ENCODE peak calls at places on chromosomes 2 and 18, in five cellular contexts. One of them, this sample, is unnamed.

GRCh38 chr2:205002390-205002789 is 457.1 kb downstream of the PARD3B start:
- DNase-seq in brain microvascular endothelial cell: no peak
- DNase-seq in upper lobe of right lung: no peak
- DNase-seq in choroid plexus epithelial cell: no peak
- DNase-seq in transverse colon: no peak
- DNase-seq in this sample: no peak

GRCh38 chr2:211944572-211944971 is 594.0 kb downstream of the ERBB4 start:
- DNase-seq in brain microvascular endothelial cell: no peak
- DNase-seq in upper lobe of right lung: no peak
- DNase-seq in choroid plexus epithelial cell: no peak
- DNase-seq in transverse colon: no peak
- DNase-seq in this sample: no peak

GRCh38 chr2:14752294-14752693 is 119.8 kb downstream of the LRATD1 start:
- DNase-seq in brain microvascular endothelial cell: no peak
- DNase-seq in upper lobe of right lung: no peak
- DNase-seq in choroid plexus epithelial cell: no peak
- DNase-seq in transverse colon: no peak
- DNase-seq in this sample: no peak

GRCh38 chr2:40403233-40403841 is 48.6 kb downstream of the SLC8A1 start:
- DNase-seq in brain microvascular endothelial cell: peak; percentile 60
- DNase-seq in upper lobe of right lung: no peak
- DNase-seq in choroid plexus epithelial cell: peak; percentile 91
- DNase-seq in transverse colon: no peak
- DNase-seq in this sample: no peak

GRCh38 chr2:24228470-24228869 is 53.6 kb downstream of the FAM228A start:
- DNase-seq in brain microvascular endothelial cell: no peak
- DNase-seq in upper lobe of right lung: no peak
- DNase-seq in choroid plexus epithelial cell: peak; percentile 38
- DNase-seq in transverse colon: no peak
- DNase-seq in this sample: no peak

GRCh38 chr18:56575819-56576663 is 62.4 kb downstream of the TXNL1 start:
- DNase-seq in brain microvascular endothelial cell: peak; percentile 53
- DNase-seq in upper lobe of right lung: no peak
- DNase-seq in choroid plexus epithelial cell: peak; percentile 82
- DNase-seq in transverse colon: no peak
- DNase-seq in this sample: peak; percentile 48

GRCh38 chr2:27212626-27213471 is 781 bp upstream of the SLC5A6 start:
- DNase-seq in brain microvascular endothelial cell: peak; percentile 59
- DNase-seq in upper lobe of right lung: no peak
- DNase-seq in choroid plexus epithelial cell: peak; percentile 81
- DNase-seq in transverse colon: no peak
- DNase-seq in this sample: no peak

GRCh38 chr2:42788-43187 is 3.5 kb downstream of the FAM110C start:
- DNase-seq in brain microvascular endothelial cell: no peak
- DNase-seq in upper lobe of right lung: no peak
- DNase-seq in choroid plexus epithelial cell: no peak
- DNase-seq in transverse colon: peak; percentile 49
- DNase-seq in this sample: no peak

GRCh38 chr2:128661955-128662564 is 343.4 kb upstream of the HS6ST1 start:
- DNase-seq in brain microvascular endothelial cell: no peak
- DNase-seq in upper lobe of right lung: peak; percentile 37
- DNase-seq in choroid plexus epithelial cell: no peak
- DNase-seq in transverse colon: no peak
- DNase-seq in this sample: peak; percentile 5

GRCh38 chr2:189440644-189440946 is 679 bp upstream of the WDR75 start:
- DNase-seq in brain microvascular endothelial cell: no peak
- DNase-seq in upper lobe of right lung: peak; percentile 67
- DNase-seq in choroid plexus epithelial cell: no peak
- DNase-seq in transverse colon: no peak
- DNase-seq in this sample: no peak

GRCh38 chr2:189441709-189442074 is 418 bp downstream of the WDR75 start:
- DNase-seq in brain microvascular endothelial cell: no peak
- DNase-seq in upper lobe of right lung: no peak
- DNase-seq in choroid plexus epithelial cell: no peak
- DNase-seq in transverse colon: no peak
- DNase-seq in this sample: no peak

GRCh38 chr2:189442468-189442867 is 1.2 kb downstream of the WDR75 start:
- DNase-seq in brain microvascular endothelial cell: no peak
- DNase-seq in upper lobe of right lung: no peak
- DNase-seq in choroid plexus epithelial cell: no peak
- DNase-seq in transverse colon: no peak
- DNase-seq in this sample: no peak

GRCh38 chr2:189439342-189439741 is 1.9 kb upstream of the WDR75 start:
- DNase-seq in brain microvascular endothelial cell: no peak
- DNase-seq in upper lobe of right lung: no peak
- DNase-seq in choroid plexus epithelial cell: peak; percentile 10
- DNase-seq in transverse colon: no peak
- DNase-seq in this sample: no peak

GRCh38 chr2:189440947-189441708 is at the start of gene WDR75:
- DNase-seq in brain microvascular endothelial cell: peak; percentile 95
- DNase-seq in upper lobe of right lung: peak; percentile 93
- DNase-seq in choroid plexus epithelial cell: peak; percentile 97
- DNase-seq in transverse colon: peak; percentile 95
- DNase-seq in this sample: peak; percentile 87
- TF ChIP-seq CTCF in brain microvascular endothelial cell: no peak
- TF ChIP-seq CTCF in upper lobe of right lung: no peak
- TF ChIP-seq CTCF in choroid plexus epithelial cell: peak; percentile 8
- TF ChIP-seq CTCF in transverse colon: no peak
- TF ChIP-seq CTCF in this sample: no peak

GRCh38 chr2:118148809-118149208 is 60.5 kb downstream of the INSIG2 start:
- DNase-seq in brain microvascular endothelial cell: no peak
- DNase-seq in upper lobe of right lung: no peak
- DNase-seq in choroid plexus epithelial cell: peak; percentile 4
- DNase-seq in transverse colon: no peak
- DNase-seq in this sample: no peak
- TF ChIP-seq CTCF in brain microvascular endothelial cell: no peak
- TF ChIP-seq CTCF in upper lobe of right lung: peak; percentile 37
- TF ChIP-seq CTCF in choroid plexus epithelial cell: no peak
- TF ChIP-seq CTCF in transverse colon: no peak
- TF ChIP-seq CTCF in this sample: peak; percentile 40

GRCh38 chr2:198012025-198012424 is 207.6 kb downstream of the PLCL1 start:
- DNase-seq in brain microvascular endothelial cell: no peak
- DNase-seq in upper lobe of right lung: no peak
- DNase-seq in choroid plexus epithelial cell: no peak
- DNase-seq in transverse colon: no peak
- DNase-seq in this sample: no peak

GRCh38 chr2:198017068-198017467 is 212.7 kb downstream of the PLCL1 start:
- DNase-seq in brain microvascular endothelial cell: no peak
- DNase-seq in upper lobe of right lung: no peak
- DNase-seq in choroid plexus epithelial cell: no peak
- DNase-seq in transverse colon: no peak
- DNase-seq in this sample: no peak

GRCh38 chr2:198016244-198016643 is 211.9 kb downstream of the PLCL1 start:
- DNase-seq in brain microvascular endothelial cell: no peak
- DNase-seq in upper lobe of right lung: no peak
- DNase-seq in choroid plexus epithelial cell: no peak
- DNase-seq in transverse colon: no peak
- DNase-seq in this sample: no peak
- TF ChIP-seq CTCF in brain microvascular endothelial cell: no peak
- TF ChIP-seq CTCF in upper lobe of right lung: no peak
- TF ChIP-seq CTCF in choroid plexus epithelial cell: no peak
- TF ChIP-seq CTCF in transverse colon: no peak
- TF ChIP-seq CTCF in this sample: no peak

GRCh38 chr2:95007822-95008221 is 17.7 kb upstream of the MAL start:
- DNase-seq in brain microvascular endothelial cell: no peak
- DNase-seq in upper lobe of right lung: peak; percentile 49
- DNase-seq in choroid plexus epithelial cell: no peak
- DNase-seq in transverse colon: no peak
- DNase-seq in this sample: no peak
- TF ChIP-seq CTCF in brain microvascular endothelial cell: no peak
- TF ChIP-seq CTCF in upper lobe of right lung: no peak
- TF ChIP-seq CTCF in choroid plexus epithelial cell: no peak
- TF ChIP-seq CTCF in transverse colon: no peak
- TF ChIP-seq CTCF in this sample: no peak

DNA sequence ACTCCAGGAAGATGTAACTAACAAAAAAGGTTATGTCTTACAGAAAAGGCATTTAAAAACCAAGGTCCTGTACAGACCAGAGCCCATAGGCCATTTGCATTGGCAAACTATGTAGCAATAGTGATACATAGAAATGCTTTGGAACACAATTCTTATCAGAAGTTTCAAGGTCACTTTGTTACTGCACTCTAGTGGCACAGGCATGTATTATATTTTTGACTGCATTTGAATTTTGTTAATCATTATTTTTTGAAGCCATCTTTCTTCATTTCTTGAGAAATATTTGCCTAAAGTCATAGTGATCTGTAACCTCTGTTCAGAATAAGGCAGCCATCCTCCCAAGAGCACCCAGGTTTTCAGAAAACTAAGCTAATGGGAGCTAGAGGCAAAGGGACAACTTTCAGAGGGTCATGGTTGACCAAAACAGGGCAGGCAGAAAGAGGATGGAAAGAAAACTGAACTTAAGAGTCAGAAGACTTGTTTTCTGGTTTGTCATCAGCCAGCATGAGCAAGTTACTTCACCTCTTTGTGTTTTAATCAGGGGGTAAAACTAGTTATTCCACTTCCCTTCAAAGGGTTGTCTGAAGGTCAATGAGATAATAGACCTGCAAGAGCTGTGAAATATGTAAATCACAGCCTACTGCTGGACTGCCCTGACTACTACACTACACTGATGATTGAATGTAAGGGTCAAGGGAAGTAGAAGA is 41.5 kb downstream of the SLC38A11 start:
- DNase-seq in brain microvascular endothelial cell: peak; percentile 29
- DNase-seq in upper lobe of right lung: no peak
- DNase-seq in choroid plexus epithelial cell: peak; percentile 70
- DNase-seq in transverse colon: no peak
- DNase-seq in this sample: no peak
- TF ChIP-seq CTCF in brain microvascular endothelial cell: peak; percentile 9
- TF ChIP-seq CTCF in upper lobe of right lung: peak; percentile 48
- TF ChIP-seq CTCF in choroid plexus epithelial cell: peak; percentile 48
- TF ChIP-seq CTCF in transverse colon: peak; percentile 53
- TF ChIP-seq CTCF in this sample: no peak

GRCh38 chr2:131682122-131682944 is 154.6 kb downstream of the CCDC74A start:
- DNase-seq in brain microvascular endothelial cell: peak; percentile 92
- DNase-seq in upper lobe of right lung: peak; percentile 86
- DNase-seq in choroid plexus epithelial cell: peak; percentile 89
- DNase-seq in transverse colon: peak; percentile 86
- DNase-seq in this sample: peak; percentile 87
- TF ChIP-seq CTCF in brain microvascular endothelial cell: peak; percentile 50
- TF ChIP-seq CTCF in upper lobe of right lung: peak; percentile 36
- TF ChIP-seq CTCF in choroid plexus epithelial cell: peak; percentile 43
- TF ChIP-seq CTCF in transverse colon: no peak
- TF ChIP-seq CTCF in this sample: peak; percentile 35

GRCh38 chr18:25350561-25351201 is 1.3 kb downstream of the ZNF521 start:
- DNase-seq in brain microvascular endothelial cell: peak; percentile 9
- DNase-seq in upper lobe of right lung: no peak
- DNase-seq in choroid plexus epithelial cell: peak; percentile 52
- DNase-seq in transverse colon: peak; percentile 12
- DNase-seq in this sample: peak; percentile 55
- TF ChIP-seq CTCF in brain microvascular endothelial cell: no peak
- TF ChIP-seq CTCF in upper lobe of right lung: no peak
- TF ChIP-seq CTCF in choroid plexus epithelial cell: no peak
- TF ChIP-seq CTCF in transverse colon: no peak
- TF ChIP-seq CTCF in this sample: no peak